ENCODE peak calls at places on chromosomes 4 and X, in eight cellular contexts. C is right lobe of liver; R is kidney tubule cell; G is MG63; O is ELF-1; F is stimulated activated CD8-positive, alpha-beta memory T cell treated with anti-CD3 and anti-CD28 coated beads, Interleukin-4, amount 100 ng/mL, for 24 hours; N is tibial artery; K is PC-3. L is an unnamed sample.

GRCh38 chr4:122798101-122798500 is 28.5 kb upstream of the FGF2 start:
- DNase-seq in F (no peak), N (peak; percentile 22), G (peak; percentile 87), K (no peak), C (peak; percentile 26), O (peak; percentile 37), R (peak; percentile 83), L (no peak)

GRCh38 chr4:17773125-17773698 is 8.2 kb downstream of the FAM184B start:
- DNase-seq in F (no peak), C (no peak), N (no peak), K (peak; percentile 35), O (no peak), G (no peak), R (peak; percentile 13), L (no peak)

GRCh38 chr4:68184923-68185322 is 55.3 kb upstream of the TMPRSS11F start:
- DNase-seq in K (peak; percentile 52), G (no peak), N (no peak), R (no peak), C (no peak), O (no peak), F (no peak), L (no peak)

GRCh38 chr4:39047691-39048090 is 14.3 kb upstream of the KLHL5 start:
- DNase-seq in F (no peak), N (no peak), G (no peak), O (no peak), K (peak; percentile 26), R (no peak), C (no peak), L (no peak)

GRCh38 chr4:147777456-147778091 is 45.7 kb downstream of the ARHGAP10 start:
- DNase-seq in G (no peak), N (no peak), O (no peak), R (peak; percentile 80), F (no peak), C (no peak), K (peak; percentile 60), L (no peak)

GRCh38 chr4:122766950-122767349 is 34.4 kb downstream of the BBS12 start:
- DNase-seq in C (no peak), N (no peak), G (no peak), R (no peak), O (no peak), K (no peak), F (no peak), L (no peak)

GRCh38 chrX:131746491-131746968 is 202.7 kb downstream of the OR13H1 start:
- DNase-seq in K (peak; percentile 91), R (peak; percentile 80), N (no peak), F (peak; percentile 55), O (peak; percentile 95), C (peak; percentile 72), G (no peak), L (peak; percentile 67)

GRCh38 chr4:186298034-186298647 is 32.2 kb downstream of the F11 start:
- DNase-seq in F (no peak), R (no peak), K (no peak), N (no peak), G (no peak), C (no peak), O (peak; percentile 55), L (no peak)

GRCh38 chr4:146192060-146192459 is 16.5 kb downstream of the LSM6 start:
- DNase-seq in C (no peak), N (no peak), O (peak; percentile 8), G (no peak), R (peak; percentile 7), K (no peak), F (no peak), L (no peak)

GRCh38 chrX:24151513-24151912 is 2.0 kb downstream of the ZFX start:
- DNase-seq in N (no peak), K (no peak), C (no peak), G (no peak), R (no peak), O (peak; percentile 52), F (no peak), L (no peak)

GRCh38 chr4:68570122-68570507 is 6.0 kb downstream of the UGT2B17 start:
- DNase-seq in K (no peak), F (no peak), G (no peak), O (no peak), N (no peak), R (peak; percentile 52), C (no peak), L (no peak)

GRCh38 chrX:153662266-153662665 is 11.3 kb downstream of the PNCK start:
- DNase-seq in N (peak; percentile 40), G (peak; percentile 16), K (no peak), C (peak; percentile 61), R (peak; percentile 49), F (peak; percentile 37), O (peak; percentile 95), L (no peak)

GRCh38 chr4:1216869-1217294 is 32.0 kb downstream of the CTBP1 start:
- DNase-seq in K (no peak), R (no peak), N (no peak), C (no peak), G (no peak), O (no peak), F (peak; percentile 50), L (no peak)

GRCh38 chrX:81489987-81490386 is 288.1 kb downstream of the SH3BGRL start:
- DNase-seq in C (no peak), R (no peak), N (no peak), G (no peak), K (peak; percentile 21), F (no peak), O (no peak), L (no peak)

GRCh38 chrX:50799531-50799961 is 14.4 kb downstream of the SHROOM4 start:
- DNase-seq in O (no peak), G (no peak), N (no peak), F (no peak), R (peak; percentile 71), C (no peak), K (no peak), L (no peak)

GRCh38 chrX:5936438-5936837 is 292.2 kb downstream of the NLGN4X start:
- DNase-seq in F (no peak), G (no peak), K (no peak), C (no peak), N (peak; percentile 25), O (no peak), R (no peak), L (no peak)

GRCh38 chrX:118349188-118349587 is 3.3 kb downstream of the WDR44 start:
- DNase-seq in O (no peak), R (no peak), G (no peak), K (no peak), F (no peak), N (no peak), C (no peak), L (no peak)

GRCh38 chr4:156606444-156607197 is 365.0 kb downstream of the PDGFC start:
- DNase-seq in F (no peak), O (no peak), N (no peak), G (no peak), C (no peak), R (no peak), K (no peak), L (no peak)

GRCh38 chrX:67720344-67720743 is 176.5 kb downstream of the AR start:
- DNase-seq in F (no peak), K (no peak), N (no peak), O (no peak), G (no peak), C (no peak), R (peak; percentile 19), L (no peak)

GRCh38 chr4:23890369-23891063 is 669 bp upstream of the PPARGC1A start:
- DNase-seq in O (no peak), R (no peak), K (no peak), F (no peak), G (no peak), N (no peak), C (no peak), L (no peak)

GRCh38 chrX:136211766-136212556 is 39.2 kb downstream of the MAP7D3 start:
- DNase-seq in N (no peak), K (no peak), C (no peak), F (no peak), G (no peak), R (no peak), O (peak; percentile 19), L (no peak)

GRCh38 chrX:40130207-40130606 is 32.4 kb upstream of the BCOR start:
- DNase-seq in C (no peak), F (no peak), K (peak; percentile 53), G (peak; percentile 87), O (no peak), N (no peak), R (peak; percentile 88), L (no peak)

GRCh38 chrX:23364416-23364815 is 29.8 kb downstream of the PTCHD1 start:
- DNase-seq in G (no peak), K (no peak), N (no peak), F (no peak), R (no peak), O (no peak), C (no peak), L (no peak)

GRCh38 chr4:145935253-145936141 is 3.1 kb downstream of the ZNF827 start:
- DNase-seq in R (peak; percentile 11), G (peak; percentile 19), K (no peak), N (no peak), F (peak; percentile 11), O (peak; percentile 78), C (no peak), L (no peak)

GRCh38 chrX:104789784-104790183 is 223.8 kb downstream of the IL1RAPL2 start:
- DNase-seq in C (no peak), N (no peak), G (no peak), K (no peak), F (no peak), O (no peak), R (no peak), L (no peak)

GRCh38 chr4:105543881-105544280 is 8.5 kb upstream of the ARHGEF38 start:
- DNase-seq in R (no peak), G (no peak), K (no peak), F (no peak), N (no peak), O (no peak), C (no peak), L (no peak)

GRCh38 chrX:43631841-43632240 is 24.3 kb upstream of the MAOA start:
- DNase-seq in C (no peak), F (no peak), R (no peak), O (no peak), N (no peak), G (no peak), K (no peak), L (no peak)

GRCh38 chrX:124098089-124098488 is 136.6 kb downstream of the STAG2 start:
- DNase-seq in C (no peak), R (peak; percentile 50), F (no peak), N (no peak), O (no peak), K (peak; percentile 53), G (no peak), L (no peak)

GRCh38 chrX:110175146-110175545 is 142.7 kb downstream of the AMMECR1 start:
- DNase-seq in N (peak; percentile 23), G (no peak), K (no peak), R (no peak), F (no peak), C (no peak), O (no peak), L (no peak)